ENCODE peak calls at places on chromosomes 16 and 17, in six cellular contexts. S is astrocyte of the hippocampus, T is SJCRH30, C is kidney tubule cell, Z is NCI-H1436, X is KG1. M is an unnamed sample.

GRCh38 chr17:61759362-61759761 is 104.0 kb downstream of the BRIP1 start:
- DNase-seq in S (no peak), T (no peak), C (no peak), Z (no peak), X (no peak), M (no peak)

GRCh38 chr16:53913082-53913870 is 209.3 kb downstream of the FTO start:
- DNase-seq in S (peak), T (no peak), C (peak), Z (no peak), X (no peak), M (no peak)

GRCh38 chr17:71431146-71431545 is 689.7 kb upstream of the SOX9 start:
- DNase-seq in S (no peak), T (no peak), C (no peak), Z (no peak), X (no peak), M (no peak)

GRCh38 chr16:57938484-57938883 is 32.4 kb downstream of the CNGB1 start:
- DNase-seq in S (no peak), T (no peak), C (no peak), Z (no peak), X (no peak), M (no peak)

GRCh38 chr16:66977341-66978113 is 10.9 kb upstream of the CES4A start:
- DNase-seq in S (peak), T (peak), C (peak), Z (peak), X (peak), M (peak)

GRCh38 chr17:44350733-44351226 is 5.7 kb downstream of the GRN start:
- DNase-seq in S (peak), T (peak), C (peak), Z (peak), X (peak), M (peak)

GRCh38 chr17:82334622-82335394 is 1.2 kb upstream of the SECTM1 start:
- DNase-seq in S (peak), T (no peak), C (no peak), Z (no peak), X (no peak), M (no peak)

GRCh38 chr17:2050246-2050866 is 4.5 kb upstream of the HIC1 start:
- DNase-seq in S (peak), T (peak), C (peak), Z (peak), X (no peak), M (peak)

GRCh38 chr16:84484579-84485254 is 19.7 kb downstream of the MEAK7 start:
- DNase-seq in S (peak), T (peak), C (peak), Z (peak), X (no peak), M (no peak)

GRCh38 chr16:23679274-23679985 is 741 bp downstream of the PLK1 start:
- DNase-seq in S (peak), T (peak), C (peak), Z (peak), X (no peak), M (no peak)

GRCh38 chr16:1981972-1982574 is 804 bp upstream of the NOXO1 start:
- DNase-seq in S (no peak), T (peak), C (peak), Z (no peak), X (no peak), M (no peak)

GRCh38 chr17:80652751-80653330 is 108.2 kb downstream of the RPTOR start:
- DNase-seq in S (no peak), T (no peak), C (peak), Z (no peak), X (no peak), M (no peak)

GRCh38 chr16:86303787-86304685 is 206.3 kb upstream of the FOXF1 start:
- DNase-seq in S (no peak), T (no peak), C (no peak), Z (no peak), X (no peak), M (no peak)

GRCh38 chr16:67100569-67101300 is 9.0 kb upstream of the PHAF1 start:
- DNase-seq in S (peak), T (no peak), C (no peak), Z (peak), X (no peak), M (no peak)

M was measured in central memory CD4-positive, alpha-beta T cell.